ENCODE peak calls at places on chromosomes 12 and 14, in five cellular contexts. S is B cell, H is lung, K is epithelial cell of esophagus, U is AG09309. L is an unnamed sample.

GRCh38 chr12:7017870-7018349 is 366 bp downstream of the LPCAT3 start:
- DNase-seq in K (peak), U (no peak), S (no peak), H (no peak), L (no peak)

GRCh38 chr12:9947674-9948073 is 15.5 kb upstream of the CLEC2A start:
- DNase-seq in K (no peak), S (peak), H (no peak), U (no peak), L (no peak)

GRCh38 chr14:35386673-35387125 is 17.9 kb downstream of the NFKBIA start:
- DNase-seq in K (no peak), H (no peak), S (no peak), U (no peak), L (no peak)

GRCh38 chr12:2804390-2805145 is 7.9 kb upstream of the ITFG2 start:
- DNase-seq in K (no peak), H (no peak), U (peak), S (no peak), L (no peak)

GRCh38 chr12:12008931-12009611 is 61.7 kb upstream of the BCL2L14 start:
- DNase-seq in U (no peak), S (no peak), K (peak), H (peak), L (no peak)

GRCh38 chr14:43503508-43503907 is 1003.6 kb downstream of the FSCB start:
- DNase-seq in H (no peak), S (no peak), K (peak), U (no peak), L (no peak)

GRCh38 chr12:119742700-119743099 is 74.8 kb downstream of the PRKAB1 start:
- DNase-seq in U (no peak), H (no peak), K (no peak), S (no peak), L (no peak)

GRCh38 chr12:24880732-24881131 is 68.2 kb downstream of the BCAT1 start:
- DNase-seq in H (no peak), S (no peak), U (no peak), K (no peak), L (no peak)

GRCh38 chr14:32933623-32933942 is 5.1 kb upstream of the NPAS3 start:
- DNase-seq in K (no peak), H (no peak), S (no peak), U (no peak), L (peak)

GRCh38 chr12:2288001-2288400 is 235.2 kb downstream of the CACNA1C start:
- DNase-seq in S (no peak), U (no peak), K (no peak), H (no peak), L (no peak)

GRCh38 chr14:56460469-56460868 is 119.1 kb upstream of the TMEM260 start:
- DNase-seq in S (no peak), H (no peak), U (no peak), K (no peak), L (no peak)

GRCh38 chr14:22383515-22384166 is 205.4 kb downstream of the DAD1 start:
- DNase-seq in U (no peak), S (peak), H (peak), K (no peak), L (peak)

GRCh38 chr12:102847131-102847530 is 69.9 kb downstream of the PAH start:
- DNase-seq in H (no peak), U (no peak), K (no peak), S (no peak), L (no peak)

GRCh38 chr12:92912052-92912451 is 17.0 kb downstream of the EEA1 start:
- DNase-seq in H (no peak), K (peak), S (no peak), U (peak), L (no peak)

GRCh38 chr12:29148065-29148957 is 767 bp upstream of the FAR2 start:
- DNase-seq in H (peak), K (no peak), S (no peak), U (no peak), L (peak)

GRCh38 chr12:86264451-86265328 is 8.5 kb upstream of the MGAT4C start:
- DNase-seq in U (no peak), K (peak), S (no peak), H (peak), L (no peak)

GRCh38 chr14:43356382-43356781 is 1150.7 kb downstream of the FSCB start:
- DNase-seq in H (no peak), U (no peak), K (no peak), S (no peak), L (no peak)

GRCh38 chr14:22837059-22837749 is 819 bp downstream of the MMP14 start:
- DNase-seq in H (no peak), S (peak), K (peak), U (no peak), L (no peak)

GRCh38 chr12:97748298-97748697 is 285.7 kb downstream of the RMST start:
- DNase-seq in S (no peak), H (no peak), U (no peak), K (no peak), L (no peak)

GRCh38 chr14:94617366-94617941 is 5.3 kb downstream of the SERPINA3 start:
- DNase-seq in S (no peak), H (no peak), K (no peak), U (no peak), L (no peak)

GRCh38 chr12:95790025-95790911 is at the start of gene NTN4:
- DNase-seq in K (peak), U (no peak), S (peak), H (peak), L (peak)

GRCh38 chr12:6956332-6956727 is 5.2 kb downstream of the PTPN6 start:
- DNase-seq in H (no peak), S (no peak), U (no peak), K (no peak), L (no peak)

GRCh38 chr12:122886851-122887816 is 8.8 kb downstream of the VPS37B start:
- DNase-seq in U (no peak), K (peak), S (peak), H (no peak), L (no peak)

GRCh38 chr12:32828120-32828519 is 68.5 kb downstream of the PKP2 start:
- DNase-seq in U (no peak), H (no peak), K (no peak), S (no peak), L (no peak)

GRCh38 chr14:81991998-81992397 is 458.3 kb upstream of the SEL1L start:
- DNase-seq in K (peak), U (no peak), S (no peak), H (no peak), L (no peak)

GRCh38 chr12:52323416-52324067 is 2.3 kb upstream of the KRT83 start:
- DNase-seq in S (no peak), U (no peak), K (no peak), H (no peak), L (no peak)

GRCh38 chr12:4119157-4119761 is 154.3 kb upstream of the CCND2 start:
- DNase-seq in S (peak), K (no peak), U (no peak), H (peak), L (peak)

GRCh38 chr14:79597561-79597960 is 613.7 kb downstream of the DIO2 start:
- DNase-seq in S (no peak), U (no peak), K (no peak), H (no peak), L (no peak)

GRCh38 chr14:60206837-60207533 is 41.8 kb upstream of the DHRS7 start:
- DNase-seq in U (no peak), H (no peak), K (peak), S (no peak), L (no peak)

GRCh38 chr12:20646239-20646827 is 48.8 kb upstream of the SLCO1C1 start:
- DNase-seq in S (no peak), U (peak), H (no peak), K (peak), L (peak)

GRCh38 chr14:81366259-81366658 is 33.9 kb downstream of the STON2 start:
- DNase-seq in S (no peak), K (peak), H (no peak), U (no peak), L (no peak)

GRCh38 chr14:102806447-102806846 is 29.2 kb downstream of the TRAF3 start:
- DNase-seq in S (no peak), U (no peak), H (no peak), K (no peak), L (no peak)

GRCh38 chr12:63353559-63353958 is 202.6 kb upstream of the AVPR1A start:
- DNase-seq in H (no peak), U (no peak), S (no peak), K (peak), L (no peak)
- TF ChIP-seq CTCF in H (no peak), U (no peak), S (no peak), K (peak), L (no peak)

DNA sequence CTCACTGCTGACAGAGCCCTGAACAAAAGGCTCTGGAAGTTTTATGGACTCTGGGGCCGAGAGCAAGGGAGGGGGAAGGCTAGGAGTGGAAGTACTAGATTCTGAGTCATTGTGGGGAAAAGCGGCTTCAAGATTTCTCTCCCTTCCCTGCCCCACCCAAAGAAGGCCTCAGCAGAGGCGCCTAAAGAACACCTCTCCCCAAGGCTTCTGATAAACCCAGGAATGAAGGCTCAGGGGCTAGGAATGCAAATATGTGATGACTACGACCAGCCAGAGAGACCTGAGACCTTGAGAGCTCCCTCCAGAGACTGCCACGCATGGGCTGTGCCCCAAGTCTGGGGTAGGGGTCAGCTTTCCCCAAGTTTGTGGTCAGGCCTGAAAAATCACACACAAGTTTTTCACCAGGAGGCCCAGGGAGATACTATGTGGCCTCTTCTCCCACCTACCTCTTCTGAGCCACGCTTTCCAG is 130.7 kb upstream of the HIF1A start:
- DNase-seq in S (no peak), K (peak), U (peak), H (no peak), L (no peak)
- TF ChIP-seq CTCF in S (no peak), K (no peak), U (no peak), H (no peak), L (no peak)

GRCh38 chr14:38197001-38197760 is 10.5 kb upstream of the SSTR1 start:
- DNase-seq in S (no peak), K (no peak), U (no peak), H (no peak), L (no peak)
- TF ChIP-seq CTCF in S (peak), K (peak), U (peak), H (peak), L (no peak)

GRCh38 chr14:24093901-24094838 is at the start of gene PCK2:
- DNase-seq in S (peak), K (peak), U (peak), H (peak), L (peak)
- TF ChIP-seq CTCF in S (peak), K (no peak), U (peak), H (no peak), L (no peak)

GRCh38 chr14:52693004-52693403 is 2.4 kb downstream of the ERO1A start:
- DNase-seq in S (no peak), H (no peak), K (no peak), U (no peak), L (no peak)

GRCh38 chr14:52692248-52692962 is 3.0 kb downstream of the ERO1A start:
- DNase-seq in S (no peak), H (no peak), K (peak), U (peak), L (no peak)

GRCh38 chr14:52693532-52693931 is 1.8 kb downstream of the ERO1A start:
- DNase-seq in H (no peak), K (no peak), U (no peak), S (no peak), L (no peak)

GRCh38 chr14:52694761-52695480 is 437 bp downstream of the ERO1A start:
- DNase-seq in K (peak), S (peak), U (no peak), H (peak), L (peak)

DNA sequence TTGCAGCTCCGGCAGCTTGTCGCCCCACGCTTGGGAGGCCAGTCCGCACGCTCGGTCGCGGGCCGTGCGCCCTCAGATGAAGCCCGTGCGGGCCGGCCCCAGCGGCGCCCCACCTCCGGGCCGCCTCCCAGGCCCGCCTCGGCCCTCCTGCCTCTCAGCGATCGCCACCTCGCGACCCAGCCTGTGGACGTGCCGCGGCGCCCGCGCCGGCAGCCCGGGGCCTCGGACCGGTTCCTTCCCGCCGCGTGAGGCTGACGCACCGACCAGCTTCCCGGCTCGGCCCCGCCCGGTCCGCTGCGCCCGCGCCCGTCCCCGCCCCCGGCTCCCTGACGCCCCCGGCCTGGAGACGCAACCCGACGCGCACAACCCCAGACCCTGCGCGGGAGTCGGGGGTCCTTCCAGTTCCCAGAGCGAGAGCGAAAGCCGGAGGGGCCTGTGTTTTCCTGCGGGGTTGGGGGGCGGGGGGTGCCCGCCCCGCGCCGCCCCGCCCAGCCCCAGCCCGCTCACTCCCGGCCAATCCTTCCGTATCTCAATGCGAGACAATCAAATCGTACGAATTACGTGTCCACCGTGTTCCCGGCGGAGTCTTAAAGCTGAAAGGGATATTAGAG is at the start of gene ERO1A:
- DNase-seq in K (peak), U (peak), H (peak), S (peak), L (peak)
- TF ChIP-seq CTCF in K (no peak), U (no peak), H (no peak), S (no peak), L (no peak)

GRCh38 chr12:5870183-5870582 is 74.9 kb downstream of the ANO2 start:
- DNase-seq in S (no peak), U (no peak), H (no peak), K (no peak), L (no peak)

GRCh38 chr12:5874514-5874913 is 70.5 kb downstream of the ANO2 start:
- DNase-seq in H (no peak), U (no peak), S (no peak), K (no peak), L (no peak)

GRCh38 chr12:5873341-5873919 is 71.6 kb downstream of the ANO2 start:
- DNase-seq in S (no peak), K (no peak), U (no peak), H (no peak), L (no peak)

GRCh38 chr12:5871741-5872140 is 73.3 kb downstream of the ANO2 start:
- DNase-seq in U (no peak), K (no peak), S (no peak), H (no peak), L (no peak)

DNA sequence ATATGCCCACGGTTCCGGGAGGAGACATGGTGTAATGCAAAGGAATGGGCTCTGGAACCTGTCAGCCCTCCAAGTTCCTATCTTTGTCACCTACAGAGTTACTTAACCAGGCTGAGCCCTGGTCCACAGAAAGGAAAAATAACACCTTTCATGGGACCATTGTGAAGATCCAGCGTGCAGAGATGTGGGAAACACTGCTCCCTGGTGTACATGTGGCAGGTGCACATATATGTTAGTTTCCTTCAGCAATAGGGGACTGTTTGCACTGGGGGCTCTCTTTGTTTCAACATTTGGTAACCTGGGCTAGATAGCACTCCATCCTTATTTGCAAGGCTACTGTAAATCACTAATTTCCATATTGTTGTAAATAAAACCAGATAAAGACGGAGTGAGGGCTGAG is 72.3 kb downstream of the ANO2 start:
- DNase-seq in U (no peak), K (no peak), H (no peak), S (no peak), L (no peak)
- TF ChIP-seq CTCF in U (peak), K (peak), H (no peak), S (no peak), L (peak)

L was measured in GM20000.